ENCODE peak calls at places on chromosomes 7 and 10, in seven cellular contexts. Z is NCI-H2171 treated with DMSO at 0.1 percent for 48 hours, F is transverse colon, N is KG1, H is HFFc6, J is cardiac fibroblast, S is AG08395. D is an unnamed sample.

GRCh38 chr10:28679941-28680752 is 2.8 kb downstream of the BAMBI start:
- DNase-seq in H (no peak), F (no peak), J (peak; percentile 32), S (no peak), N (no peak), Z (no peak), D (no peak)

GRCh38 chr10:6036861-6037321 is 25.3 kb downstream of the IL2RA start:
- DNase-seq in H (no peak), Z (no peak), F (no peak), J (no peak), N (no peak), S (no peak), D (peak; percentile 15)

GRCh38 chr7:35035511-35035921 is 1.8 kb downstream of the DPY19L1 start:
- DNase-seq in F (peak; percentile 28), S (peak; percentile 26), H (peak; percentile 30), Z (peak; percentile 32), N (no peak), J (peak; percentile 56), D (no peak)

GRCh38 chr10:3805227-3805790 is 20.3 kb upstream of the KLF6 start:
- DNase-seq in F (no peak), N (peak; percentile 64), Z (no peak), S (peak; percentile 76), H (peak; percentile 94), J (peak; percentile 98), D (no peak)

GRCh38 chr10:70705121-70705861 is 33.0 kb downstream of the ADAMTS14 start:
- DNase-seq in F (no peak), N (no peak), H (no peak), J (no peak), Z (no peak), S (no peak), D (no peak)

GRCh38 chr10:50254479-50254878 is 3.2 kb upstream of the ASAH2 start:
- DNase-seq in Z (no peak), F (no peak), N (no peak), J (no peak), H (no peak), S (no peak), D (no peak)

GRCh38 chr10:125116652-125117310 is 43.6 kb downstream of the CTBP2 start:
- DNase-seq in S (no peak), F (no peak), J (no peak), N (no peak), H (no peak), Z (no peak), D (no peak)

GRCh38 chr10:102422586-102423129 is 2.0 kb downstream of the FBXL15 start:
- DNase-seq in Z (no peak), J (peak; percentile 75), F (peak; percentile 90), S (peak; percentile 78), N (peak; percentile 25), H (peak; percentile 62), D (no peak)

GRCh38 chr10:20622522-20623270 is 274.4 kb downstream of the NEBL start:
- DNase-seq in N (no peak), Z (no peak), F (no peak), S (peak; percentile 51), H (no peak), J (peak; percentile 62), D (no peak)